ENCODE peak calls at places on chromosomes 6 and 20, in eight cellular contexts. K is AG08395; L is stromal cell of bone marrow; F is HFFc6; Z is fibroblast of mammary gland; O is H1; Q is fibroblast of pulmonary artery; V is stimulated activated CD4-positive, alpha-beta T cell treated with anti-CD3 and anti-CD28 coated beads, Interleukin-1b, Interleukin-23, amount 100 ng/mL, for 4 hours. D is an unnamed sample.
A peak's percentile ranks its signal among the peaks of the same experiment; 100 is the strongest.

GRCh38 chr20:60677819-60678218 is 574.2 kb upstream of the CDH4 start:
- DNase-seq in K (no peak), F (no peak), O (no peak), Q (no peak), Z (no peak), L (no peak), V (no peak), D (no peak)

GRCh38 chr6:169791721-169792131 is 40.3 kb downstream of the ERMARD start:
- DNase-seq in Q (no peak), F (no peak), L (no peak), Z (no peak), O (peak; percentile 20), K (no peak), V (no peak), D (no peak)

GRCh38 chr6:167683028-167683862 is 143.5 kb upstream of the AFDN start:
- DNase-seq in F (no peak), L (no peak), K (no peak), Q (peak; percentile 97), V (no peak), O (no peak), Z (peak; percentile 36), D (no peak)

GRCh38 chr6:132270745-132271414 is 130.4 kb downstream of the MOXD1 start:
- DNase-seq in V (no peak), K (peak; percentile 6), F (no peak), Z (no peak), O (no peak), Q (no peak), L (no peak), D (no peak)

GRCh38 chr6:16243055-16243454 is 4.7 kb downstream of the GMPR start:
- DNase-seq in Z (peak; percentile 82), L (peak; percentile 91), V (no peak), K (peak; percentile 60), Q (peak; percentile 72), F (peak; percentile 59), O (no peak), D (peak; percentile 24)

GRCh38 chr6:89708316-89708715 is 69.8 kb upstream of the LYRM2 start:
- DNase-seq in F (no peak), L (no peak), O (no peak), V (no peak), Z (no peak), K (no peak), Q (no peak), D (no peak)

GRCh38 chr6:124294572-124294971 is 490.9 kb downstream of the NKAIN2 start:
- DNase-seq in Z (peak; percentile 4), O (no peak), L (peak; percentile 33), Q (peak; percentile 48), V (no peak), F (no peak), K (no peak), D (no peak)

GRCh38 chr6:13297391-13297790 is 30.9 kb downstream of the TBC1D7 start:
- DNase-seq in F (no peak), Q (no peak), L (no peak), K (no peak), V (no peak), O (peak; percentile 31), Z (no peak), D (no peak)

GRCh38 chr6:36845233-36845632 is 6.0 kb upstream of the CPNE5 start:
- DNase-seq in V (no peak), O (no peak), Q (no peak), F (no peak), L (no peak), K (no peak), Z (no peak), D (no peak)

GRCh38 chr6:63975685-63976084 is 340.1 kb downstream of the PHF3 start:
- DNase-seq in Z (no peak), K (no peak), L (no peak), V (no peak), Q (peak; percentile 5), O (no peak), F (no peak), D (no peak)

GRCh38 chr6:149694926-149695325 is 23.0 kb downstream of the LATS1 start:
- DNase-seq in Q (no peak), O (no peak), Z (no peak), F (no peak), L (no peak), K (no peak), V (no peak), D (no peak)